ENCODE peak calls at places on chromosomes 5 and 9, in six cellular contexts. W, S, N, H, Y and A are unnamed samples.

GRCh38 chr5:98110270-98110669 is 663.2 kb upstream of the RGMB start:
- DNase-seq in N (no peak), H (peak), S (peak), Y (no peak), W (peak), A (no peak)

GRCh38 chr9:125025584-125025983 is 84.7 kb upstream of the GOLGA1 start:
- DNase-seq in W (no peak), Y (no peak), N (no peak), H (no peak), S (peak), A (no peak)

GRCh38 chr5:111742595-111742994 is 14.4 kb downstream of the NREP start:
- DNase-seq in H (peak), Y (no peak), N (no peak), S (peak), W (peak), A (no peak)

GRCh38 chr5:73037545-73037944 is 81.7 kb downstream of the FCHO2 start:
- DNase-seq in Y (no peak), H (no peak), S (no peak), N (no peak), W (no peak), A (no peak)

GRCh38 chr9:134738869-134739659 is 97.5 kb downstream of the COL5A1 start:
- DNase-seq in S (peak), N (peak), Y (peak), W (no peak), H (peak), A (peak)

GRCh38 chr9:124706685-124707084 is 64.4 kb downstream of the NR6A1 start:
- DNase-seq in Y (no peak), S (no peak), N (no peak), W (no peak), H (no peak), A (no peak)

GRCh38 chr9:121743441-121744001 is 92.1 kb downstream of the DAB2IP start:
- DNase-seq in W (peak), Y (no peak), H (peak), S (peak), N (peak), A (no peak)

GRCh38 chr9:111110805-111111204 is 72.5 kb upstream of the LPAR1 start:
- DNase-seq in S (no peak), N (no peak), Y (no peak), W (no peak), H (no peak), A (no peak)

GRCh38 chr9:76581752-76582151 is 122.8 kb downstream of the GCNT1 start:
- DNase-seq in N (no peak), S (no peak), H (no peak), W (no peak), Y (no peak), A (no peak)

DNA sequence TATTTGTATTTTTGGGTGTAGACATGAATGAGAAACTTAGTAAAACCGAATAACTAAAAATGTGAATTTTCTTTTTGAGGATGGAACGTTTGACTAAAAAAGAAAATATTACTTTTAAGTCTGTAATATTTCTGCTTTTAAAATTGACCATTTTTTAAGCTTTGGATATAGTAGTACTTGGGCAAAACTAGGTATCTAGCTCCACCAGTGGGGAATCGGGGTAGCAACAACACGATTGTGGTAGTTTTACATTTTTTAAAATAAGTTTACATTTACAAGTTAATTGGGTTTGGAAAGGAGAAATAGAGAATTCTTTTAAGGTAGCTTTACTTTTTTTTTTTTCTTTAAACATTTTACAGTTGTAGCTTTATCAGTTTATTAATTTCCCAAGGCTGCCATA is 154.4 kb downstream of the MAN2A1 start:
- DNase-seq in W (no peak), H (no peak), N (no peak), Y (no peak), S (no peak), A (no peak)
- TF ChIP-seq CTCF in W (peak), H (peak), N (no peak), Y (no peak), S (peak), A (no peak)

GRCh38 chr5:7805379-7805778 is 45.6 kb downstream of the CFAP90 start:
- DNase-seq in W (no peak), Y (no peak), S (no peak), H (no peak), N (peak), A (no peak)
- TF ChIP-seq CTCF in W (peak), Y (no peak), S (no peak), H (peak), N (peak), A (no peak)

DNA sequence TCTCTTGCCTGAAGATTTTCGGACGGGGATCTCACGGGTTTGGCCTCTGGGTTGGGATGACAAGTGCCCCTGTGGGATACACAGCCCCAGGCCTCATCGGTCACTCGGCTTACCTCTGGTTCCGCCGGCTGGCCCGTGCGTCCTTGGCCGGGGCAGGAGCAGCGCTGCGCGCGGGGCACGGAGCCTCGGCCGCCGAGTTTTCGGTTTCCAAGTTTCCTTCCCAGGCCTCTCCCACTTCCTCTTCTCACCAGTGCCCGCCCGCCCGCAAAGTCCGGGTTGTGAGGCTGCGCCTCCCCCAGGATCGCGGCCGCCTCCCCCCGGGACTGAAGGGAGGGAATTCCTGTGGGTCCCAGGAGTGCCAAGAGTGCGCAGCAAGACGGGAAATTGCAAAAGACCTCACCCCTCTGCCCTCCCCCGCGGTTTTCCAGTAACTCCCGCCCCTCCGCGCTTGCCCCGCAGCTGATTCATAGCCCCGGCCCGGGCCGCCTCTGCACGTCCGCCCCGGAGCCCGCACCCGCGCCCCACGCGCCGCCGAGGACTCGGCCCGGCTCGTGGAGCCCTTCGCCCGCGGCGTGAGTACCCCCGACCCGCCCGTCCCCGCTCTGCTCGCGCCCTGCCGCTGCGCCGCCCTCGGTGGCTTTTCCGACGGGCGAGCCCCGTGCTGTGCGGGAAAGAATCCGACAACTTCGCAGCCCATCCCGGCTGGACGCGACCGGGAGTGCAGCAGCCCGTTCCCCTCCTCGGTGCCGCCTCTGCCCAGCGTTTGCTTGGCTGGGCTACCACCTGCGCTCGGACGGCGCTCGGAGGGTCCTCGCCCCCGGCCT is at the start of gene OSMR:
- DNase-seq in H (peak), Y (peak), W (peak), S (peak), N (no peak), A (no peak)
- TF ChIP-seq CTCF in H (no peak), Y (no peak), W (no peak), S (no peak), N (no peak), A (no peak)

DNA sequence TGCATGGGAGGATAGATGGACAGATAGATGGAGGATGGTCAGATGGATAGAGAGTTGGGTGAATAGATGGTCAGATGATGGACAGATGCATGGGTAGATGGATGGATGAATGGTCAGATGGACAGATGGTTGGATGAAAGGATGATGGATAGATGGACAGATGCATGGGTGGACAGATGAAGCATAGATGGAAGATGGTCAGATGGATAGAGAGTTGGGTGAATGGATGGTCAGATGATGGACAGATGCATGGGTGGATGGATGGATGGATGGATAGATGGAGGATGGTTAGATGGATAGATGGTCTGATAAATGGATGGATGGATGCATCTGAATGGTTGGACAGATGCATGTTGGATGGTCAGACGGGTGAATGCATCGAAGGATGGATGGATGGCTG is 70.4 kb downstream of the COL23A1 start:
- DNase-seq in H (no peak), S (no peak), W (no peak), Y (no peak), N (no peak), A (no peak)
- TF ChIP-seq CTCF in H (no peak), S (no peak), W (no peak), Y (no peak), N (no peak), A (no peak)